ENCODE peak calls at places on chromosomes 12 and 14, in seven cellular contexts. G, B, S, K, C, J and V are unnamed samples.

GRCh38 chr12:89309452-89309802 is 42.9 kb downstream of the DUSP6 start:
- DNase-seq in G (no peak), B (no peak), S (no peak), K (no peak), C (no peak), J (no peak), V (no peak)

GRCh38 chr14:100905166-100905565 is 1.6 kb upstream of the RTL1 start:
- DNase-seq in G (no peak), B (no peak), S (no peak), K (no peak), C (no peak), J (no peak), V (no peak)

GRCh38 chr12:108305520-108305919 is 33.6 kb downstream of the CMKLR1 start:
- DNase-seq in G (no peak), B (no peak), S (peak), K (peak), C (peak), J (peak), V (no peak)

GRCh38 chr12:49880756-49881390 is 22.8 kb downstream of the FAIM2 start:
- DNase-seq in G (no peak), B (no peak), S (no peak), K (no peak), C (peak), J (no peak), V (no peak)

GRCh38 chr14:24673534-24674203 is 39.7 kb upstream of the GZMB start:
- DNase-seq in G (peak), B (peak), S (peak), K (no peak), C (no peak), J (no peak), V (peak)

GRCh38 chr12:132888852-132889251 is 1.4 kb upstream of the CHFR start:
- DNase-seq in G (no peak), B (no peak), S (no peak), K (no peak), C (no peak), J (no peak), V (no peak)

GRCh38 chr14:101373690-101374295 is 187.5 kb upstream of the DIO3 start:
- DNase-seq in G (no peak), B (no peak), S (no peak), K (no peak), C (no peak), J (no peak), V (no peak)

GRCh38 chr12:50732591-50732990 is 31.3 kb upstream of the ATF1 start:
- DNase-seq in G (no peak), B (no peak), S (peak), K (no peak), C (peak), J (peak), V (no peak)

GRCh38 chr14:53670701-53671100 is 285.9 kb downstream of the BMP4 start:
- DNase-seq in G (no peak), B (no peak), S (no peak), K (no peak), C (peak), J (peak), V (no peak)

GRCh38 chr12:32644455-32644854 is 34.6 kb upstream of the DNM1L start:
- DNase-seq in G (no peak), B (no peak), S (peak), K (no peak), C (peak), J (peak), V (no peak)

DNA sequence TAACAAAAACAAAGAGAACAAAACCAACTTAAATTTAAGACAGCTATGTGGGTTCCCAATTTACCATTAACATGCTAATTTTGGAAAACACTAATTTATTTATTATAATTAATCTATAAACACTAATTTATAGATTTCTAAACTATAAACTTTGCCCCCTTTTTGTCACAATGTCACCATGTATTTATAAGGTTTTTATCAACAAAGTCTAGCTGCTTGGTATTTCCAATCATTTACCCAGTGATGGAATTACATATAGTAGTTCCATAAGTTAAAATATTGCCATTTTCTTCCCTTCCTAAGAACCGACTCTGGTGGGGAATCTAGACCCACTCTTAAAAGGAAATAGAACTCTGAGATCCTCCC is 140.7 kb downstream of the PPM1H start:
- DNase-seq in G (no peak), B (no peak), S (no peak), K (no peak), C (no peak), J (no peak), V (no peak)
- TF ChIP-seq CTCF in G (peak), B (no peak), S (no peak), K (no peak), C (no peak), J (no peak), V (no peak)

GRCh38 chr12:117188961-117189724 is 1.1 kb downstream of the FBXO21 start:
- DNase-seq in G (no peak), B (no peak), S (no peak), K (no peak), C (peak), J (peak), V (no peak)
- H3K4me3 ChIP-seq in G (peak), B (peak), S (peak), K (peak), C (peak), J (peak), V (peak)

GRCh38 chr12:106149096-106149784 is 10.5 kb upstream of the NUAK1 start:
- DNase-seq in G (peak), B (no peak), S (peak), K (no peak), C (peak), J (no peak), V (no peak)
- TF ChIP-seq CTCF in G (peak), B (peak), S (peak), K (peak), C (peak), J (peak), V (peak)

GRCh38 chr14:21264025-21264801 is 5.0 kb downstream of the HNRNPC start:
- DNase-seq in G (no peak), B (peak), S (peak), K (no peak), C (peak), J (no peak), V (peak)
- H3K4me3 ChIP-seq in G (peak), B (peak), S (peak), K (no peak), C (no peak), J (peak), V (peak)